ENCODE peak calls at places on chromosomes 4 and X, in four cellular contexts. Y is T1000, X is endothelial cell, Z is amniotic epithelial cell. N is an unnamed sample.

GRCh38 chr4:114320126-114320525 is 278.5 kb upstream of the UGT8 start:
- DNase-seq in X (no peak), Z (no peak), Y (no peak), N (no peak)

GRCh38 chr4:17526695-17527477 is 11.9 kb downstream of the CLRN2 start:
- DNase-seq in Y (no peak), X (no peak), Z (no peak), N (no peak)

GRCh38 chr4:121462660-121463261 is 81.9 kb upstream of the QRFPR start:
- DNase-seq in X (peak; percentile 51), Z (peak; percentile 67), Y (no peak), N (peak; percentile 41)

GRCh38 chr4:109999513-109999912 is 86.8 kb downstream of the EGF start:
- DNase-seq in Y (no peak), Z (no peak), X (no peak), N (no peak)

GRCh38 chr4:126489826-126490463 is 1142.8 kb upstream of the INTU start:
- DNase-seq in Z (no peak), Y (no peak), X (no peak), N (no peak)

GRCh38 chrX:20230406-20230805 is 36.3 kb downstream of the RPS6KA3 start:
- DNase-seq in Y (no peak), X (no peak), Z (no peak), N (no peak)

GRCh38 chrX:97119474-97120109 is 235.9 kb downstream of the RPA4 start:
- DNase-seq in Z (no peak), X (no peak), Y (no peak), N (no peak)

GRCh38 chr4:2059726-2060577 is 825 bp downstream of the NAT8L start:
- DNase-seq in Z (no peak), X (no peak), Y (no peak), N (no peak)

GRCh38 chr4:141890279-141890678 is 253.9 kb downstream of the IL15 start:
- DNase-seq in Z (peak; percentile 26), X (no peak), Y (no peak), N (no peak)

GRCh38 chr4:116015062-116015461 is 901.6 kb upstream of the NDST4 start:
- DNase-seq in X (no peak), Z (no peak), Y (no peak), N (no peak)

GRCh38 chr4:152805071-152805650 is 25.4 kb downstream of the ARFIP1 start:
- DNase-seq in X (no peak), Y (no peak), Z (no peak), N (no peak)

GRCh38 chr4:143403551-143403816 is 66.8 kb downstream of the GAB1 start:
- DNase-seq in Z (no peak), Y (no peak), X (no peak), N (no peak)

GRCh38 chr4:103757631-103758030 is 37.8 kb upstream of the TACR3 start:
- DNase-seq in Z (no peak), X (no peak), Y (no peak), N (no peak)

GRCh38 chrX:39652336-39652735 is 445.4 kb downstream of the BCOR start:
- DNase-seq in Y (no peak), Z (no peak), X (peak; percentile 10), N (no peak)

GRCh38 chr4:16893141-16893571 is 5.3 kb downstream of the LDB2 start:
- DNase-seq in Y (no peak), Z (no peak), X (no peak), N (no peak)

GRCh38 chr4:88673886-88674285 is 23.7 kb downstream of the NAP1L5 start:
- DNase-seq in Y (no peak), X (no peak), Z (no peak), N (no peak)

GRCh38 chr4:38670939-38671593 is 7.1 kb downstream of the KLF3 start:
- DNase-seq in Y (no peak), Z (no peak), X (no peak), N (peak; percentile 65)

GRCh38 chr4:158020734-158021346 is 152.0 kb downstream of the GASK1B start:
- DNase-seq in X (no peak), Y (no peak), Z (peak; percentile 96), N (peak; percentile 24)

GRCh38 chr4:168540865-168541607 is 44.2 kb downstream of the PALLD start:
- DNase-seq in X (no peak), Y (no peak), Z (peak; percentile 34), N (no peak)

GRCh38 chr4:74714731-74715130 is 79.6 kb downstream of the BTC start:
- DNase-seq in X (no peak), Y (no peak), Z (no peak), N (no peak)

GRCh38 chr4:160180206-160180605 is 1077.3 kb downstream of the RAPGEF2 start:
- DNase-seq in Z (peak; percentile 1), X (no peak), Y (no peak), N (no peak)

GRCh38 chrX:8755116-8755515 is 23.2 kb upstream of the ANOS1 start:
- DNase-seq in Y (no peak), Z (no peak), X (peak; percentile 6), N (no peak)

N was measured in PC-9.